ENCODE peak calls at places on chromosomes 11 and 22, in four cellular contexts. One of them, this sample, is unnamed.

GRCh38 chr11:44398266-44399045 is 88.5 kb upstream of the ALX4 start:
- DNase-seq in AG04449: no peak
- DNase-seq in natural killer cell: no peak
- DNase-seq in lung: no peak
- DNase-seq in this sample: no peak

GRCh38 chr11:72576661-72577060 is 97.6 kb downstream of the PDE2A start:
- DNase-seq in AG04449: no peak
- DNase-seq in natural killer cell: no peak
- DNase-seq in lung: no peak
- DNase-seq in this sample: no peak

GRCh38 chr11:68498313-68498712 is 37.8 kb downstream of the PPP6R3 start:
- DNase-seq in AG04449: no peak
- DNase-seq in natural killer cell: no peak
- DNase-seq in lung: no peak
- DNase-seq in this sample: no peak

GRCh38 chr22:20026996-20027601 is 6.2 kb downstream of the TANGO2 start:
- DNase-seq in AG04449: no peak
- DNase-seq in natural killer cell: no peak
- DNase-seq in lung: no peak
- DNase-seq in this sample: no peak

GRCh38 chr11:2768471-2769408 is 68.9 kb upstream of the KCNQ1OT1 start:
- DNase-seq in AG04449: peak; percentile 23
- DNase-seq in natural killer cell: peak; percentile 11
- DNase-seq in lung: peak; percentile 17
- DNase-seq in this sample: no peak

GRCh38 chr11:119432484-119433368 is 9.8 kb upstream of the THY1 start:
- DNase-seq in AG04449: no peak
- DNase-seq in natural killer cell: no peak
- DNase-seq in lung: no peak
- DNase-seq in this sample: no peak

GRCh38 chr11:110000858-110001257 is 92.3 kb upstream of the ZC3H12C start:
- DNase-seq in AG04449: no peak
- DNase-seq in natural killer cell: no peak
- DNase-seq in lung: no peak
- DNase-seq in this sample: no peak

GRCh38 chr11:117039897-117040296 is 58.3 kb downstream of the SIK3 start:
- DNase-seq in AG04449: no peak
- DNase-seq in natural killer cell: no peak
- DNase-seq in lung: no peak
- DNase-seq in this sample: no peak

GRCh38 chr11:113134605-113135004 is 173.4 kb downstream of the NCAM1 start:
- DNase-seq in AG04449: no peak
- DNase-seq in natural killer cell: no peak
- DNase-seq in lung: no peak
- DNase-seq in this sample: no peak

GRCh38 chr11:103537904-103538502 is 428.8 kb downstream of the DYNC2H1 start:
- DNase-seq in AG04449: no peak
- DNase-seq in natural killer cell: no peak
- DNase-seq in lung: no peak
- DNase-seq in this sample: peak; percentile 6
- TF ChIP-seq CTCF in AG04449: peak; percentile 47
- TF ChIP-seq CTCF in natural killer cell: no peak
- TF ChIP-seq CTCF in lung: no peak
- TF ChIP-seq CTCF in this sample: peak; percentile 39

GRCh38 chr11:10623797-10624761 is 55.6 kb upstream of the LYVE1 start:
- DNase-seq in AG04449: no peak
- DNase-seq in natural killer cell: no peak
- DNase-seq in lung: peak; percentile 71
- DNase-seq in this sample: peak; percentile 68
- TF ChIP-seq CTCF in AG04449: peak; percentile 52
- TF ChIP-seq CTCF in natural killer cell: no peak
- TF ChIP-seq CTCF in lung: peak; percentile 4
- TF ChIP-seq CTCF in this sample: peak; percentile 62

GRCh38 chr22:29138556-29138955 is 65.7 kb downstream of the KREMEN1 start:
- DNase-seq in AG04449: no peak
- DNase-seq in natural killer cell: no peak
- DNase-seq in lung: no peak
- DNase-seq in this sample: no peak

GRCh38 chr22:29133603-29134133 is 60.8 kb downstream of the KREMEN1 start:
- DNase-seq in AG04449: no peak
- DNase-seq in natural killer cell: no peak
- DNase-seq in lung: no peak
- DNase-seq in this sample: no peak

GRCh38 chr22:29134448-29134847 is 61.6 kb downstream of the KREMEN1 start:
- DNase-seq in AG04449: no peak
- DNase-seq in natural killer cell: no peak
- DNase-seq in lung: no peak
- DNase-seq in this sample: no peak

GRCh38 chr22:29139965-29140782 is 65.5 kb upstream of the EMID1 start:
- DNase-seq in AG04449: no peak
- DNase-seq in natural killer cell: no peak
- DNase-seq in lung: no peak
- DNase-seq in this sample: no peak

GRCh38 chr22:29136715-29137700 is 64.2 kb downstream of the KREMEN1 start:
- DNase-seq in AG04449: no peak
- DNase-seq in natural killer cell: no peak
- DNase-seq in lung: no peak
- DNase-seq in this sample: no peak
- TF ChIP-seq CTCF in AG04449: no peak
- TF ChIP-seq CTCF in natural killer cell: no peak
- TF ChIP-seq CTCF in lung: no peak
- TF ChIP-seq CTCF in this sample: no peak

GRCh38 chr11:10893713-10894112 is 35.9 kb upstream of the ZBED5 start:
- DNase-seq in AG04449: no peak
- DNase-seq in natural killer cell: no peak
- DNase-seq in lung: no peak
- DNase-seq in this sample: no peak
- TF ChIP-seq CTCF in AG04449: peak; percentile 29
- TF ChIP-seq CTCF in natural killer cell: no peak
- TF ChIP-seq CTCF in lung: no peak
- TF ChIP-seq CTCF in this sample: no peak

DNA sequence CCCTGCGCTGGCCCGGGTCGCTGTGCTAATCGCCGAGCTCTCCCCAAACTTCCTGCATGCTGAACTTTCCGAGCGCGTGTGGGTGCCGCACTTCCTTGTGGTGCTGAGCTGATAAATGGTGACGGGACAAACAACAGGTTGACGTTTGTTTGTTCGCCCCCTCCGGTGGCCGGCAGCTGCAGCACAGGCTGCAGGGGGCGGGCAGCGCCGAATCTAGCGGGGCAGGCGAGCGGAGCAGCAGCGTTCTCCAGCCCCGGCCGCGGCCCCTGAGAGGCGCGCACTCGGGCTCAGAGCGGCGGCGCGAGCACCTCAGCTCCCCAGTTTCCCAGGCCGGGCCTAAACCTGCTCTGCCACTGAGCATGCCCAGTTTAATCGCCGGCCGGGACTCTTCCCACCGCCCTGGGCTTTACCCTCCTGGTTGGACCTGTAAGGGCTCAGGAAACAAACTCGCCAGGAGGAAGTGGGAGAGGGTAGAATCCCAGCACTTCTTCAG is at the start of gene PDGFD:
- DNase-seq in AG04449: no peak
- DNase-seq in natural killer cell: peak; percentile 68
- DNase-seq in lung: peak; percentile 36
- DNase-seq in this sample: peak; percentile 60
- TF ChIP-seq CTCF in AG04449: peak; percentile 59
- TF ChIP-seq CTCF in natural killer cell: peak; percentile 50
- TF ChIP-seq CTCF in lung: no peak
- TF ChIP-seq CTCF in this sample: no peak

DNA sequence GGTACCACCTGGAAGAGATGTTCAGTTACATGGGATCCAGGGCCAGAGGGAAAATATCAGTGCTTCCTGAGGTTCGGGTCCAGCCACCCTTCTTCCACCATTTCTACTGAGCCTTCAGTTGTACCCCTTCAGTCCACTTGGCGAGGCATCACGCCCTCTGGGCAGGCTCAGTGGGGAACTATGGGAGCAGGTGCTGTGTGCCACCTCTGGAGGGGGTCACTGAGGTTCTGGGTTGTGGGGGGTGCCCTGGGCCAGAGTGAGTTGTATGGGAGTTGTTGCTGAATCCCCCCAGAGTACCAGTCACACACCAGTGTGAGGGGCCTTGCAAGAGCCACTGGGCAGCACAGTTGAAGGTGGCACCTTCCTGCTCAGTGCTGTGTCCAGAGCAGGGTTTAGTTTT is 2.7 kb upstream of the SREBF2 start:
- DNase-seq in AG04449: no peak
- DNase-seq in natural killer cell: no peak
- DNase-seq in lung: no peak
- DNase-seq in this sample: no peak
- TF ChIP-seq CTCF in AG04449: no peak
- TF ChIP-seq CTCF in natural killer cell: no peak
- TF ChIP-seq CTCF in lung: no peak
- TF ChIP-seq CTCF in this sample: peak; percentile 8

This sample was measured in GM13977.